ENCODE peak calls at places on chromosomes 3 and 15, in five cellular contexts. One of them, this sample, is unnamed.
A peak's percentile ranks its signal among the peaks of the same experiment; 100 is the strongest.

GRCh38 chr3:133955892-133956291 is 60.2 kb upstream of the RAB6B start:
- DNase-seq in AG04450: no peak
- DNase-seq in left ventricle myocardium inferior: no peak
- DNase-seq in lung: no peak
- DNase-seq in ascending aorta: no peak
- DNase-seq in this sample: no peak

GRCh38 chr3:81237193-81237592 is 524.3 kb downstream of the GBE1 start:
- DNase-seq in ascending aorta: no peak
- DNase-seq in left ventricle myocardium inferior: no peak
- DNase-seq in lung: no peak
- DNase-seq in AG04450: no peak
- DNase-seq in this sample: no peak

GRCh38 chr3:29090912-29091597 is 189.8 kb upstream of the RBMS3 start:
- DNase-seq in lung: no peak
- DNase-seq in left ventricle myocardium inferior: no peak
- DNase-seq in ascending aorta: no peak
- DNase-seq in AG04450: no peak
- DNase-seq in this sample: no peak

GRCh38 chr3:57421336-57421735 is 122.8 kb downstream of the DNAH12 start:
- DNase-seq in AG04450: no peak
- DNase-seq in left ventricle myocardium inferior: no peak
- DNase-seq in lung: no peak
- DNase-seq in ascending aorta: no peak
- DNase-seq in this sample: no peak

GRCh38 chr3:189947948-189948723 is 172.6 kb downstream of the P3H2 start:
- DNase-seq in left ventricle myocardium inferior: no peak
- DNase-seq in AG04450: no peak
- DNase-seq in lung: no peak
- DNase-seq in ascending aorta: no peak
- DNase-seq in this sample: no peak

GRCh38 chr3:4888913-4889846 is 90.1 kb upstream of the BHLHE40 start:
- DNase-seq in ascending aorta: no peak
- DNase-seq in AG04450: no peak
- DNase-seq in left ventricle myocardium inferior: no peak
- DNase-seq in lung: no peak
- DNase-seq in this sample: no peak

GRCh38 chr3:181700168-181701087 is 11.3 kb upstream of the SOX2 start:
- DNase-seq in AG04450: peak; percentile 26
- DNase-seq in ascending aorta: no peak
- DNase-seq in left ventricle myocardium inferior: peak; percentile 40
- DNase-seq in lung: peak; percentile 72
- DNase-seq in this sample: no peak

GRCh38 chr3:15361494-15362214 is 29.3 kb upstream of the SH3BP5 start:
- DNase-seq in lung: no peak
- DNase-seq in ascending aorta: no peak
- DNase-seq in AG04450: no peak
- DNase-seq in left ventricle myocardium inferior: no peak
- DNase-seq in this sample: peak; percentile 31

GRCh38 chr3:197891-198491 is 1.4 kb downstream of the CHL1 start:
- DNase-seq in ascending aorta: no peak
- DNase-seq in AG04450: no peak
- DNase-seq in lung: no peak
- DNase-seq in left ventricle myocardium inferior: peak; percentile 13
- DNase-seq in this sample: no peak

GRCh38 chr3:116242825-116243224 is 202.5 kb downstream of the LSAMP start:
- DNase-seq in lung: no peak
- DNase-seq in ascending aorta: no peak
- DNase-seq in left ventricle myocardium inferior: no peak
- DNase-seq in AG04450: no peak
- DNase-seq in this sample: no peak

GRCh38 chr15:75620776-75621536 is 4.6 kb downstream of the SNUPN start:
- DNase-seq in AG04450: peak; percentile 64
- DNase-seq in ascending aorta: peak; percentile 94
- DNase-seq in left ventricle myocardium inferior: peak; percentile 77
- DNase-seq in lung: peak; percentile 56
- DNase-seq in this sample: no peak

GRCh38 chr3:59108091-59108815 is 58.4 kb upstream of the CFAP20DC start:
- DNase-seq in left ventricle myocardium inferior: no peak
- DNase-seq in ascending aorta: no peak
- DNase-seq in lung: no peak
- DNase-seq in AG04450: no peak
- DNase-seq in this sample: no peak

GRCh38 chr3:89046661-89047060 is 60.8 kb upstream of the EPHA3 start:
- DNase-seq in lung: no peak
- DNase-seq in AG04450: no peak
- DNase-seq in left ventricle myocardium inferior: no peak
- DNase-seq in ascending aorta: no peak
- DNase-seq in this sample: no peak

GRCh38 chr15:89016549-89017041 is 71.7 kb upstream of the ABHD2 start:
- DNase-seq in ascending aorta: peak; percentile 90
- DNase-seq in AG04450: no peak
- DNase-seq in lung: no peak
- DNase-seq in left ventricle myocardium inferior: no peak
- DNase-seq in this sample: peak; percentile 56

GRCh38 chr15:50051811-50052419 is 67.1 kb downstream of the ATP8B4 start:
- DNase-seq in lung: peak; percentile 41
- DNase-seq in ascending aorta: peak; percentile 76
- DNase-seq in left ventricle myocardium inferior: no peak
- DNase-seq in AG04450: peak; percentile 61
- DNase-seq in this sample: peak; percentile 62

GRCh38 chr3:186180151-186180550 is 71.3 kb upstream of the ETV5 start:
- DNase-seq in lung: no peak
- DNase-seq in AG04450: no peak
- DNase-seq in ascending aorta: no peak
- DNase-seq in left ventricle myocardium inferior: no peak
- DNase-seq in this sample: no peak

GRCh38 chr3:53045107-53045783 is 628 bp downstream of the SFMBT1 start:
- DNase-seq in lung: peak; percentile 44
- DNase-seq in left ventricle myocardium inferior: peak; percentile 66
- DNase-seq in AG04450: no peak
- DNase-seq in ascending aorta: peak; percentile 65
- DNase-seq in this sample: no peak

GRCh38 chr3:172153335-172153861 is 114.0 kb downstream of the FNDC3B start:
- DNase-seq in AG04450: peak; percentile 90
- DNase-seq in left ventricle myocardium inferior: peak; percentile 88
- DNase-seq in ascending aorta: peak; percentile 98
- DNase-seq in lung: peak; percentile 86
- DNase-seq in this sample: peak; percentile 90

GRCh38 chr3:29345923-29346322 is 65.1 kb downstream of the RBMS3 start:
- DNase-seq in ascending aorta: no peak
- DNase-seq in left ventricle myocardium inferior: no peak
- DNase-seq in AG04450: no peak
- DNase-seq in lung: no peak
- DNase-seq in this sample: no peak

GRCh38 chr3:113557374-113557773 is 25.0 kb downstream of the SIDT1 start:
- DNase-seq in left ventricle myocardium inferior: no peak
- DNase-seq in lung: no peak
- DNase-seq in AG04450: no peak
- DNase-seq in ascending aorta: no peak
- DNase-seq in this sample: peak; percentile 29

GRCh38 chr3:81513591-81513990 is 247.9 kb downstream of the GBE1 start:
- DNase-seq in lung: no peak
- DNase-seq in ascending aorta: no peak
- DNase-seq in left ventricle myocardium inferior: no peak
- DNase-seq in AG04450: no peak
- DNase-seq in this sample: no peak

GRCh38 chr3:172129868-172130751 is 90.7 kb downstream of the FNDC3B start:
- DNase-seq in left ventricle myocardium inferior: peak; percentile 91
- DNase-seq in AG04450: peak; percentile 96
- DNase-seq in lung: peak; percentile 94
- DNase-seq in ascending aorta: peak; percentile 98
- DNase-seq in this sample: peak; percentile 95

GRCh38 chr15:73607405-73607804 is 25.8 kb downstream of the NPTN start:
- DNase-seq in AG04450: no peak
- DNase-seq in lung: no peak
- DNase-seq in left ventricle myocardium inferior: no peak
- DNase-seq in ascending aorta: no peak
- DNase-seq in this sample: no peak

GRCh38 chr15:73602992-73603391 is 30.2 kb downstream of the NPTN start:
- DNase-seq in AG04450: no peak
- DNase-seq in left ventricle myocardium inferior: no peak
- DNase-seq in ascending aorta: no peak
- DNase-seq in lung: no peak
- DNase-seq in this sample: no peak

GRCh38 chr15:73604477-73604876 is 28.7 kb downstream of the NPTN start:
- DNase-seq in lung: no peak
- DNase-seq in AG04450: no peak
- DNase-seq in ascending aorta: no peak
- DNase-seq in left ventricle myocardium inferior: no peak
- DNase-seq in this sample: no peak

GRCh38 chr15:73608475-73608874 is 24.7 kb downstream of the NPTN start:
- DNase-seq in AG04450: no peak
- DNase-seq in left ventricle myocardium inferior: no peak
- DNase-seq in lung: no peak
- DNase-seq in ascending aorta: no peak
- DNase-seq in this sample: no peak

DNA sequence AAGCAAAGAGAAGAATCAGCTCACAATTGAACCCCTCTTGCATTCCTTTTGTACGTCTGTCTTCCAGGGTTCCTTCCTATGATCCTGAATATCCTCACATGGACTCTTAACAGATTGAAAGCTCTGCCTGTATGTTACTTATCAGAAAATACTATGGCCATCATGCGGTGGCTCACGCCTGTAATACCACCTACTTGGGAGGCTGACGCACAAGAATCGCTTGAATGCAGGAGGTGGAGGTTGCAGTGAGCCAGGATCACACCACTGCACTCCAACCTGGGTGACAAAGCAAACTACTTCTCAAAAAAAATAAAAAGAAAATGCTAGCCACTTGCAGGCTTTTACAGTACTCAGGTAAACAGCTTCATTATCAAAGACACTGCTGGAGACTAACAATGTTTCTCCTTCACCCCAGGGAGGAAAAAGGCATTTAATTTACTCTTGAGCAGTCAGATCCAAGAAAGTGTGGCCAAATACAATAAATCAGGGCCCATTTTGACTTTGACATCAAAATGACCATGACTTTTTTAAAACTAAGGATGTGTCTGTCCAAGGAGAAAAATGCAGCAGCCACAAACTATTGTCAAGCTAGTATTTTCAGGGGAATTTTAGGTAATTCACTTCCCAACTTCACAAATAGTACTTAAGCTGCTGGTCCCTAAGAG is 27.3 kb downstream of the NPTN start:
- DNase-seq in ascending aorta: no peak
- DNase-seq in lung: no peak
- DNase-seq in AG04450: no peak
- DNase-seq in left ventricle myocardium inferior: no peak
- DNase-seq in this sample: no peak
- H3K27ac ChIP-seq in ascending aorta: peak overlapping the region; percentile 37
- H3K27ac ChIP-seq in lung: no peak overlapping the region
- H3K27ac ChIP-seq in AG04450: no peak overlapping the region
- H3K27ac ChIP-seq in left ventricle myocardium inferior: peak overlapping the region; percentile 5
- H3K27ac ChIP-seq in this sample: no peak overlapping the region

GRCh38 chr15:31871159-31871886 is 159.0 kb upstream of the CHRNA7 start:
- DNase-seq in AG04450: no peak
- DNase-seq in left ventricle myocardium inferior: no peak
- DNase-seq in lung: no peak
- DNase-seq in ascending aorta: no peak
- DNase-seq in this sample: no peak
- H3K27ac ChIP-seq in AG04450: no peak overlapping the region
- H3K27ac ChIP-seq in left ventricle myocardium inferior: peak overlapping the region; percentile 86
- H3K27ac ChIP-seq in lung: peak overlapping the region; percentile 89
- H3K27ac ChIP-seq in ascending aorta: peak overlapping the region; percentile 40
- H3K27ac ChIP-seq in this sample: no peak overlapping the region

GRCh38 chr15:38224486-38224885 is 28.1 kb upstream of the SPRED1 start:
- DNase-seq in lung: no peak
- DNase-seq in ascending aorta: no peak
- DNase-seq in left ventricle myocardium inferior: no peak
- DNase-seq in AG04450: no peak
- DNase-seq in this sample: no peak
- H3K27ac ChIP-seq in lung: no peak overlapping the region
- H3K27ac ChIP-seq in ascending aorta: no peak overlapping the region
- H3K27ac ChIP-seq in left ventricle myocardium inferior: no peak overlapping the region
- H3K27ac ChIP-seq in AG04450: no peak overlapping the region
- H3K27ac ChIP-seq in this sample: no peak overlapping the region

GRCh38 chr3:9347086-9347485 is 15.8 kb upstream of the THUMPD3 start:
- DNase-seq in left ventricle myocardium inferior: no peak
- DNase-seq in ascending aorta: no peak
- DNase-seq in AG04450: no peak
- DNase-seq in lung: no peak
- DNase-seq in this sample: no peak

GRCh38 chr3:9351709-9352126 is 11.1 kb upstream of the THUMPD3 start:
- DNase-seq in left ventricle myocardium inferior: no peak
- DNase-seq in ascending aorta: no peak
- DNase-seq in lung: no peak
- DNase-seq in AG04450: no peak
- DNase-seq in this sample: no peak

GRCh38 chr3:9346141-9346540 is 16.7 kb upstream of the THUMPD3 start:
- DNase-seq in ascending aorta: no peak
- DNase-seq in lung: no peak
- DNase-seq in AG04450: no peak
- DNase-seq in left ventricle myocardium inferior: no peak
- DNase-seq in this sample: no peak

GRCh38 chr3:9347887-9348286 is 15.0 kb upstream of the THUMPD3 start:
- DNase-seq in left ventricle myocardium inferior: no peak
- DNase-seq in ascending aorta: no peak
- DNase-seq in AG04450: no peak
- DNase-seq in lung: no peak
- DNase-seq in this sample: no peak

DNA sequence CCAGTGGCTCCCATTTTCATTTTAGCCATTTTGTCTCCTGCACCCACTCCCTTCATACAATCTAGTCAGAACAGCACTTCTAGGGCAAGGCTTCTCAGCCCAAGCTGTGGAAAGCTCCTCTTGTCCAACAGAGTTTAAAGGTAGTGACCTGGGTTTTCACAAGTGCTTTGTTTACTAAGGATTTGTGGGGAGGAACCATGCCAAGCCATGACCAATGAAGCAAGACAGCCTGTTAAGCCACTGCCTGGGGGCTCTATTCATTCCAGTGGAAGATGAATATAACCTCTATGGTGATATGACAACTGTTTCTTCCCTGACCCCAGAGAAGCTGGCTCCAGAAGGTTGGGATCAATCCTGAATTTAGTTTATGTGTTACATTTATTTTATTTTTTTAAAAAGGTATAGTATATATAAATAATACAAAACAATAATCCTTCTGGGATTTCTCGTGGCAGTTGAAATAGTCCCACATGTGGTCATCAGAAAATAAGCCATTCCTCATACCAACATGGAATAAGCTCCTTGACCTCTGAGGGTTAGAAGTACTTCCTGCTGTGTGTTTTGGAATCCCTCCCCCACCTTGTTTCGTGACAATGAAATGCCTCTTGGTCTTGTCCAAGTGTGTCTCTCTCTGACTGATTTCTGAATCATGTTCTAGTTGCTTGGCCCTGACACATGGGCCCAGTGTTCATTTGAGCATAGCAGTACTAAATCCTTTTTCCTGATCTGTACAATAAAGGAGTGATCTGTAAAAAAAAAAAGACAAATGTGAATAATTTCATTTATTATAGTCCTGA is 13.3 kb upstream of the THUMPD3 start:
- DNase-seq in ascending aorta: no peak
- DNase-seq in left ventricle myocardium inferior: no peak
- DNase-seq in AG04450: no peak
- DNase-seq in lung: no peak
- DNase-seq in this sample: no peak
- H3K27ac ChIP-seq in ascending aorta: no peak overlapping the region
- H3K27ac ChIP-seq in left ventricle myocardium inferior: no peak overlapping the region
- H3K27ac ChIP-seq in AG04450: peak overlapping the region; percentile 68
- H3K27ac ChIP-seq in lung: peak overlapping the region; percentile 60
- H3K27ac ChIP-seq in this sample: peak overlapping the region; percentile 76

This sample was measured in epithelial cell of prostate.